ENCODE peak calls at places on chromosome 5, in five cellular contexts. N is cardiac muscle cell, F is brain microvascular endothelial cell, X is fibroblast of lung, Z is psoas muscle. A is an unnamed sample.

GRCh38 chr5:128559300-128560297 is 21.6 kb upstream of the FBN2 start:
- DNase-seq in N (no peak), F (peak), X (no peak), Z (no peak), A (no peak)

GRCh38 chr5:131209506-131210191 is 38.9 kb downstream of the LYRM7 start:
- DNase-seq in N (no peak), F (no peak), X (no peak), Z (no peak), A (peak)

GRCh38 chr5:122264610-122265009 is 47.4 kb upstream of the SNCAIP start:
- DNase-seq in N (no peak), F (no peak), X (no peak), Z (no peak), A (no peak)

GRCh38 chr5:108398964-108399363 is 17.1 kb upstream of the FBXL17 start:
- DNase-seq in N (no peak), F (no peak), X (no peak), Z (no peak), A (no peak)

GRCh38 chr5:155056644-155057269 is 43.2 kb downstream of the KIF4B start:
- DNase-seq in N (no peak), F (no peak), X (no peak), Z (no peak), A (no peak)

GRCh38 chr5:87393331-87393730 is 19.4 kb downstream of the CCNH start:
- DNase-seq in N (peak), F (no peak), X (peak), Z (no peak), A (no peak)

GRCh38 chr5:2721739-2722138 is 29.7 kb downstream of the IRX2 start:
- DNase-seq in N (no peak), F (no peak), X (no peak), Z (no peak), A (no peak)

GRCh38 chr5:37771731-37772130 is 68.1 kb downstream of the GDNF start:
- DNase-seq in N (peak), F (peak), X (peak), Z (no peak), A (no peak)

GRCh38 chr5:151020304-151021031 is at the start of gene GPX3:
- DNase-seq in N (peak), F (no peak), X (peak), Z (peak), A (peak)

GRCh38 chr5:17021363-17021932 is 85.4 kb upstream of the MYO10 start:
- DNase-seq in N (no peak), F (no peak), X (no peak), Z (no peak), A (no peak)

GRCh38 chr5:149265559-149265958 is 6.1 kb upstream of the AFAP1L1 start:
- DNase-seq in N (peak), F (peak), X (peak), Z (no peak), A (no peak)

GRCh38 chr5:116032094-116032517 is at the start of gene ARL14EPL:
- DNase-seq in N (peak), F (peak), X (peak), Z (peak), A (peak)

GRCh38 chr5:59188415-59189225 is 605.7 kb downstream of the RAB3C start:
- DNase-seq in N (peak), F (peak), X (peak), Z (peak), A (peak)

GRCh38 chr5:6858419-6858818 is 145.2 kb downstream of the TENT4A start:
- DNase-seq in N (no peak), F (no peak), X (no peak), Z (peak), A (no peak)

GRCh38 chr5:136212252-136212721 is 19.3 kb upstream of the SMIM32 start:
- DNase-seq in N (peak), F (no peak), X (peak), Z (peak), A (peak)

GRCh38 chr5:16750445-16750844 is 133.6 kb upstream of the RETREG1 start:
- DNase-seq in N (no peak), F (no peak), X (no peak), Z (no peak), A (no peak)

GRCh38 chr5:122498163-122498562 is 186.1 kb downstream of the SNCAIP start:
- DNase-seq in N (peak), F (peak), X (peak), Z (no peak), A (no peak)

GRCh38 chr5:21685536-21685935 is 1167.6 kb downstream of the CDH12 start:
- DNase-seq in N (peak), F (no peak), X (peak), Z (no peak), A (no peak)

GRCh38 chr5:143376911-143377838 is 26.3 kb downstream of the NR3C1 start:
- DNase-seq in N (peak), F (peak), X (no peak), Z (no peak), A (no peak)

GRCh38 chr5:96720408-96720807 is 58.2 kb downstream of the CAST start:
- DNase-seq in N (no peak), F (no peak), X (no peak), Z (no peak), A (no peak)
- TF ChIP-seq CTCF in N (no peak), F (peak), X (no peak), Z (no peak), A (no peak)

GRCh38 chr5:132263548-132264261 is 6.2 kb downstream of the PDLIM4 start:
- DNase-seq in N (peak), F (peak), X (peak), Z (no peak), A (no peak)
- H3K27ac ChIP-seq in N (no peak), F (peak), X (peak), Z (peak), A (no peak)

GRCh38 chr5:159531554-159532105 is 201.3 kb upstream of the IL12B start:
- DNase-seq in N (no peak), F (no peak), X (no peak), Z (no peak), A (no peak)
- TF ChIP-seq CTCF in N (peak), F (peak), X (no peak), Z (peak), A (no peak)

GRCh38 chr5:76319673-76320072 is 83.4 kb upstream of the IQGAP2 start:
- DNase-seq in N (no peak), F (no peak), X (no peak), Z (no peak), A (no peak)
- H3K27ac ChIP-seq in N (no peak), F (no peak), X (no peak), Z (no peak), A (no peak)

DNA sequence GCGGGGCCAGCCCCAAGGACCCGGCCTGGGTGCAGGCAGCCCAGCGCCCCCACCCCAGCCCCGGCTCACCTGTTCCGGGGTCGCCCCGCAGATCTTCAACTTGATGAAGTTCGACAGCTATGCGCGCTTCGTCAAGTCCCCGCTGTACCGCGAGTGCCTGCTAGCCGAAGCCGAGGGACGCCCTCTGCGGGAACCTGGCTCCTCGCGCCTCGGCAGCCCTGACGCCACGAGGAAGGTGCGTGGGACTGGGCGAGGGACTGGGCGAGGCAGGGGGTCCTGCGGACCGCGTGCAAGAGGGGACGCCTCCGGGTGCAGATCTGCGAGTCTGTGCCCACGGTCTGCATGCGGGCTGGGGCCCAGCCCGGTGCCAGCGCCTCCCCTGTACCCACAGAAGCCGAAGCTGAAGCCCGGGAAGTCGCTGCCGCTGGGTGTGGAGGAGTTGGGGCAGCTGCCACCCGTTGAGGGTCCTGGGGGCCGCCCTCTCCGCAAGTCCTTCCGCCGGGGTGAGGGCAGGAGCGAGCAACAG is 9.7 kb downstream of the RGS14 start:
- DNase-seq in N (no peak), F (no peak), X (no peak), Z (no peak), A (no peak)
- TF ChIP-seq CTCF in N (peak), F (peak), X (no peak), Z (no peak), A (no peak)

DNA sequence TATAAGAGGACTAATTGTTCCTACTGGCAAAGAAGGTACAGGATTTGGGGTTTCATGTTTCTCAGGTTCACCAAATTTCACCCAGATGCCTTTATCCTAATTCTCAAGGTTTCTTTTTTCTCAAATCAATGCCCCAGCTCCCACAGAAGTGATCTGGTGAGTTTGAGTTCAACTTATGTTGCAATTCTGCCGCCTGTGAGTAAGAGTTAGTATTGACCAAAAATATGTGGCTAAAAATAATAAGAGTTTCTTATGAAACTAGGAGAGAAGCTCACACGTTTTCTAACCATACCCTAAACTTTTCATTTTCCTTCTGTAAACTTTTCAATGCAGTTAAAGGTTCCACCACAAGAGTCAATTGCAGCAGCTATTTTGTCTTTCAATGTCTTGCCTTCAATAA is 15.1 kb downstream of the SLCO6A1 start:
- DNase-seq in N (peak), F (no peak), X (no peak), Z (no peak), A (no peak)
- H3K27ac ChIP-seq in N (no peak), F (no peak), X (no peak), Z (no peak), A (no peak)